ENCODE peak calls at places on chromosomes 11 and 22, in six cellular contexts. M is aorta, K is suprapubic skin, T is tibial nerve, W is stomach, L is gastrocnemius medialis. N is an unnamed sample. For H3K27me3, the result is how much of the 10 kb centered on the place peaks cover.

GRCh38 chr11:34316347-34317037 is 41.3 kb downstream of the ABTB2 start:
- DNase-seq in W (no peak), T (no peak), L (no peak), M (no peak), K (no peak), N (no peak)

GRCh38 chr11:78149646-78150045 is 10.2 kb upstream of the ALG8 start:
- DNase-seq in K (no peak), L (no peak), M (peak), W (no peak), T (no peak), N (no peak)

GRCh38 chr11:61041755-61042518 is 60.4 kb upstream of the CD5 start:
- DNase-seq in M (peak), L (no peak), W (peak), K (no peak), T (no peak), N (peak)

GRCh38 chr11:10495464-10495786 is 40.4 kb downstream of the AMPD3 start:
- DNase-seq in K (peak), L (peak), T (no peak), M (no peak), W (no peak), N (no peak)

GRCh38 chr22:32005453-32005852 is 37.6 kb upstream of the SLC5A1 start:
- DNase-seq in L (no peak), T (no peak), W (no peak), K (no peak), M (no peak), N (no peak)

GRCh38 chr11:8631395-8632110 is 37.5 kb upstream of the STK33 start:
- DNase-seq in T (no peak), K (no peak), W (no peak), L (no peak), M (no peak), N (no peak)

GRCh38 chr11:45390407-45390806 is 104.3 kb upstream of the SYT13 start:
- DNase-seq in M (peak), W (no peak), K (no peak), L (no peak), T (no peak), N (no peak)

GRCh38 chr11:13292970-13293369 is 15.4 kb downstream of the BMAL1 start:
- DNase-seq in W (no peak), L (no peak), M (no peak), T (no peak), K (peak), N (no peak)

GRCh38 chr11:14703731-14704130 is 60.1 kb downstream of the PDE3B start:
- DNase-seq in M (no peak), L (no peak), T (no peak), K (no peak), W (no peak), N (no peak)

GRCh38 chr11:100574894-100575769 is 112.0 kb upstream of the ARHGAP42 start:
- DNase-seq in K (no peak), M (no peak), L (no peak), W (no peak), T (no peak), N (no peak)

GRCh38 chr11:67278135-67278938 is 10.8 kb upstream of the ANKRD13D start:
- DNase-seq in M (peak), T (no peak), W (no peak), L (no peak), K (no peak), N (no peak)

GRCh38 chr22:24289138-24289537 is 18.5 kb downstream of the SPECC1L start:
- DNase-seq in T (no peak), W (no peak), M (no peak), K (no peak), L (no peak), N (no peak)

GRCh38 chr22:20227363-20227762 is 40.8 kb downstream of the RTN4R start:
- DNase-seq in T (no peak), L (no peak), M (no peak), K (no peak), W (no peak), N (no peak)

GRCh38 chr11:47553417-47553746 is 450 bp upstream of the CELF1 start:
- DNase-seq in T (peak), W (peak), L (no peak), K (no peak), M (no peak), N (no peak)

GRCh38 chr11:116534270-116534975 is 238.4 kb downstream of the BUD13 start:
- DNase-seq in M (peak), T (no peak), W (peak), K (peak), L (no peak), N (no peak)

GRCh38 chr11:119254239-119254638 is 48.1 kb downstream of the CBL start:
- DNase-seq in T (no peak), M (no peak), W (no peak), K (no peak), L (no peak), N (no peak)

GRCh38 chr22:49965291-49966040 is 4.9 kb downstream of the PIM3 start:
- DNase-seq in T (peak), K (peak), L (peak), W (peak), M (no peak), N (peak)

GRCh38 chr22:22666307-22667091 is 22.1 kb downstream of the GGTLC2 start:
- DNase-seq in W (peak), M (no peak), K (no peak), T (no peak), L (no peak), N (no peak)

GRCh38 chr11:28697920-28698827 is 590.0 kb downstream of the METTL15 start:
- DNase-seq in K (no peak), W (peak), T (peak), M (peak), L (no peak), N (no peak)

GRCh38 chr11:15897211-15897960 is 459.0 kb downstream of the SOX6 start:
- DNase-seq in M (no peak), W (no peak), K (no peak), L (no peak), T (no peak), N (no peak)

GRCh38 chr11:101334581-101334980 is 205.0 kb upstream of the PGR start:
- DNase-seq in M (no peak), K (no peak), W (no peak), T (no peak), L (no peak), N (no peak)

GRCh38 chr11:72263363-72263762 is 19.4 kb upstream of the PHOX2A start:
- DNase-seq in K (no peak), T (no peak), L (no peak), M (no peak), W (no peak), N (no peak)

GRCh38 chr11:66417000-66417399 is 3.8 kb upstream of the NPAS4 start:
- DNase-seq in K (no peak), L (no peak), W (no peak), M (no peak), T (no peak), N (no peak)

GRCh38 chr11:13668957-13669521 is 571 bp downstream of the FAR1 start:
- DNase-seq in L (no peak), T (no peak), W (peak), M (no peak), K (peak), N (no peak)

GRCh38 chr11:125165111-125165663 is 636 bp downstream of the PKNOX2 start:
- DNase-seq in K (no peak), T (no peak), L (peak), M (peak), W (peak), N (no peak)

GRCh38 chr22:46744581-46744980 is 6.5 kb upstream of the CERK start:
- DNase-seq in W (peak), L (no peak), K (no peak), T (no peak), M (no peak), N (no peak)

GRCh38 chr11:76184551-76184993 is 21.7 kb downstream of the WNT11 start:
- DNase-seq in W (no peak), L (no peak), T (no peak), K (no peak), M (no peak), N (no peak)

GRCh38 chr11:416757-417621 is 2.2 kb upstream of the SIGIRR start:
- DNase-seq in W (peak), T (no peak), M (no peak), L (no peak), K (no peak), N (no peak)
- H3K4me3 ChIP-seq in W (peak), T (peak), M (no peak), L (peak), K (peak), N (peak)

GRCh38 chr22:39723463-39723862 is 152.9 kb downstream of the CACNA1I start:
- DNase-seq in K (peak), T (no peak), W (peak), M (peak), L (no peak), N (no peak)

GRCh38 chr22:39723899-39724351 is 153.4 kb downstream of the CACNA1I start:
- DNase-seq in T (no peak), W (peak), L (no peak), K (peak), M (peak), N (no peak)

GRCh38 chr22:39719559-39720450 is 149.3 kb downstream of the CACNA1I start:
- DNase-seq in M (peak), K (peak), T (no peak), L (no peak), W (no peak), N (no peak)

GRCh38 chr22:39724390-39724789 is 153.8 kb downstream of the CACNA1I start:
- DNase-seq in K (peak), W (no peak), L (no peak), M (no peak), T (no peak), N (no peak)

DNA sequence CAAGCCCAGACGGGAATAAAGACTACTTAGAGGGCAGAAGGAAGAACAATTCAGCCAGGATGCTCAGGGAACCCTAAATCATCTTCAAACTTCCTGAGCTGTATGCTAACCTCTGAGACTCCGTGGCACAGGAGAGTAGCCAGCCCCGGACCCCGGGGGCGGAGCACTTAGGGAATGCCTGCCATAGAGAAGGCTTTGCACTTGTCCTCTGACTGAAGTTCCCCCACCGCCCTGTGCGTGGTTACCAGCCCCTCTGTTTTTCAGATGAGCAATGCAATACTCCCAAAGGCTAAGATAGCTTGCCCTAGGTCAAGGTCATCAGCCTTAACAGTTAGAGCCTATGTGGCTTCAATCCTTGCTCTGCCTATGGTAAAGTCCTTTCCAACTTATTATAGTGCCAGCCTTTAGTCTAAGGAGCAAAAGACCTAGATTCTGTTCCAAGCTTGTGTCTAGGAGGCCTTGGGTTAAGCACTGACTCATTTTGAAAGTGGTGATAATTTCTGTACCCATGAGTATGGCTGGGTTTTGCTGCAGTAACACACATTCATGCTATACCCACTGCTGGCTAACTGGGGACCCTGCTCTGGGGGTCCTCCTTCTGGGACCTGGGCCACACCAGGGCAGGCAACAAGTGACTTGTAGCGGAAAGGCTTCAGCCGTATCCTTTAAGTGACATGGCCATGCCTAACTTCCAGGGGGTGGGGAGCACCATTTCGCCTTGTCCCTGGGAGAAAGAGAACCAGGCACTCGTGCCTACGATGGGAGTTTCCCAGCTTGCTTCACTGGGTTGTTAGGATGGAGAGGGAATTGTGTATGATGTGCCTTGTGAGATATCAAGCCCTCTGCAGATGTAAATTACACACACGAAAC is 151.1 kb downstream of the CACNA1I start:
- DNase-seq in K (peak), L (no peak), T (no peak), W (peak), M (peak), N (no peak)
- H3K27me3 ChIP-seq in K (under half), L (under half), T (under half), W (under half), M (under half), N (under half)

DNA sequence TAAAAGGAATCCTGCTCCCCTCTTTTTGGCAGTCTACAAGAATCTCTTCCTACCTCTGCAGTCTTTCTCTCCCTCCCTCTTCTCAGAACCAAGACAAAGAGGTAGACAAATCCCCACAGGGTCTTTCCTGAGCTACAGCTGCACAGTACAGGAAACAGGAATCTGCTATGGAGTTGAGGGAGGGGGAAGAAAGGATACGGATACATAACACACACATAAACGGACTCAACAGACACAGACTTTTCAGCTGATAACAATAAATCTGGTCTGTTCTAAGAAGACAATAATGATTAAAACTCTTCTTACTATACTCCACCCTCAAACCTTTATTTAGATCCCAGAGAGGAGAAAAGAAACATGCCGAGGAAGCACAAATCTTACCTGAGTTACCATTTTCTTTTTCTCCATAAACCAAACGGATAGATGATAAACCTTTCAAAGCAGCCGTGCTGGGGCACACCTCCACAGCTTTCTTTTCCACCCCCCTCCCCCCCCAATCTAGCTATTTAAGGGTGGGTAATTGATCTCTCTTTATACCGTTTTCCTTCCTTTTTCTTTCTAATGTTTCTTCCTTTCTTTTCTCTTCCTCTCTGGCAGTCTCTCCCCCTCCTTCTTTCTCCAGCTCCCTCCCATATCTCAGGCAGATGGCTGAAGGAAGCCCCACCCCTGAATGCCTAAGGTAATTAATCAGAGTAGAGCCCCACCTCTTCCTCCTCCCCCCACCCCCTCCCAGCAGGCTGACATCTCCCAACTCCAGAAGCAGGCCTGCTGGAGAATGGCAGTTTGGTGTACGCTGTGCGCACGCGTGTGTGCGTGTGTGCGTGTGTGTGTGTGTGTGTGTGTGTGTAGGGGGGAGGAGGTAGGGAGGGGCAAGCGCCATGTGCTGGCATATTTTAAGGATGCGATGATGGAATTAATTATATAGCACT is 122.4 kb downstream of the APOL5 start:
- DNase-seq in M (peak), K (peak), L (peak), W (peak), T (peak), N (peak)
- H3K4me3 ChIP-seq in M (peak), K (peak), L (peak), W (peak), T (peak), N (peak)

DNA sequence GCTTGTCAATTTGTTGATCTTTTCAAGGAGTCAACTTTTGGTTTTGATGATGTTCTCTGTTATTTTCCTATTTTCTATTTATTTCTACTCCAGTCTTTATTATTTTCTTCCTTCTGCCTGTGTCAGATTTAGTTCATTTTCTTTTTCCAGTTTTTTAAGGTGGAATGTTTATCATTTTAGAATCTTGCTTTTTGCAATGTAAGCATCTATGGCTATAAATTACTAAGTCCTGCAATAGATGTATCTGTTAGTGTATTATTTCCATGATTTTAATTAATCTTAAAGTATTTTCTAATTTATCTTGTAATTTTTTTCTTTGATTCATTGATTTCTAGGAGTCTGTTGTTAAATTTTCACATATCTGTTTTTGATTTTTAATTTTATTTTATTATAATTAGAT is 81.7 kb downstream of the ARHGAP8 start:
- DNase-seq in W (no peak), K (no peak), L (no peak), M (no peak), T (no peak), N (no peak)
- H3K27me3 ChIP-seq in W (under half), K (under half), L (under half), M (under half), T (under half), N (under half)

GRCh38 chr22:37566329-37566837 is 6.1 kb downstream of the CDC42EP1 start:
- DNase-seq in M (no peak), K (no peak), T (no peak), W (no peak), L (no peak), N (no peak)
- H3K4me3 ChIP-seq in M (no peak), K (no peak), T (no peak), W (peak), L (no peak), N (no peak)

GRCh38 chr11:70721006-70721405 is 322.7 kb downstream of the CTTN start:
- DNase-seq in T (no peak), L (no peak), K (no peak), M (no peak), W (no peak), N (no peak)

GRCh38 chr11:70716986-70717775 is 318.9 kb downstream of the CTTN start:
- DNase-seq in M (no peak), K (no peak), T (no peak), L (no peak), W (no peak), N (no peak)

GRCh38 chr11:70719516-70719915 is 321.2 kb downstream of the CTTN start:
- DNase-seq in K (no peak), L (no peak), W (no peak), T (no peak), M (no peak), N (no peak)

GRCh38 chr11:70717961-70718595 is 319.7 kb downstream of the CTTN start:
- DNase-seq in L (no peak), M (no peak), W (no peak), K (no peak), T (no peak), N (no peak)

DNA sequence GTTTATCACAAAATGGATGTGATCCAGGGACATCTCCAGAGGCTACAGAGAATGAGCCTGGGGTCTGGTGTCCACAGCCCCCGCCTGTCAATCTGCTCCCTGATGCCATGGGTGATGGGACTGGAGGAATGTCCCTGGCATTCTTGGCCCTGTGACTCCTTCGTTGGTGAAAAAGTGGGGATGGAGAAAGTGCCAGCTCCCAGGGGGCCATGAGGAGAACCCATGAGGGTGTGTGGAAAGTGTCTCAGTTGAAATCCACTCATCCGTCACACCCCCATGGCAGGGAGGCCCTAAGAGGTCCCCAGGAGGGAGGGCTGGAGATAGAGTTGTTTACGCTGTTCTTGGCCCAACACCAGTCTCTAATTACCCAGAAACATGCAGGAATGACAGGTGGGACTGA is 322.0 kb downstream of the CTTN start:
- DNase-seq in L (no peak), T (no peak), K (no peak), W (no peak), M (no peak), N (no peak)
- H3K27me3 ChIP-seq in L (under half), T (under half), K (under half), W (under half), M (under half), N (under half)

DNA sequence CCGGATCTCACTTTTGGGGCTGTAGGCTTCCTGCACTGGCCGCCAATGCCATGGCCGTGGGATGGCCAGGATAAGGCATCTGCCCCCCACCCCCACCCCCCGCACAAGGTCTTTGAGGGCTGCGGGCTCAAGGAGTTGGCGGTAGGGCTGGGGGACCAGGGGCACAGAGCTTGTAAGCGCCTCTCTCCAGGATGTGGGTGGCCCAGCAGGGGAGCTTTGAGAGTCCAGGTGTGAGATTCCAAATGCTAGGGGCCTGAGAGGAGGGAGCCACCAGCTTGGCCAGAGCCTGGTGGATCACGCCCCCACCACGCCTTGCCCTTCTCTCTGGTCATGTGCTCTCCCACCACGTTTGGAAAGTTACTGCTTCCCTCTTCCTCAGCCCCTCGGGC is 5.0 kb downstream of the CD81 start:
- DNase-seq in K (no peak), T (no peak), M (no peak), L (no peak), W (no peak), N (peak)
- H3K4me3 ChIP-seq in K (no peak), T (no peak), M (no peak), L (no peak), W (no peak), N (no peak)

GRCh38 chr11:128882451-128882850 is 8.7 kb upstream of the KCNJ5 start:
- DNase-seq in K (no peak), L (no peak), T (no peak), W (no peak), M (no peak), N (no peak)

GRCh38 chr11:128888034-128888985 is 2.8 kb upstream of the KCNJ5 start:
- DNase-seq in W (no peak), L (no peak), K (no peak), T (no peak), M (no peak), N (no peak)

GRCh38 chr11:128886401-128887119 is 4.6 kb upstream of the KCNJ5 start:
- DNase-seq in L (no peak), W (peak), T (no peak), K (no peak), M (no peak), N (no peak)

GRCh38 chr11:128884054-128884453 is 7.1 kb upstream of the KCNJ5 start:
- DNase-seq in L (no peak), W (no peak), M (no peak), K (no peak), T (no peak), N (no peak)

GRCh38 chr11:128884703-128885338 is 6.3 kb upstream of the KCNJ5 start:
- DNase-seq in W (peak), M (no peak), L (no peak), T (no peak), K (no peak), N (peak)
- H3K27me3 ChIP-seq in W (under half), M (under half), L (under half), T (under half), K (under half), N (under half)

GRCh38 chr11:123493393-123494063 is 63.5 kb downstream of the GRAMD1B start:
- DNase-seq in T (no peak), K (no peak), L (no peak), W (no peak), M (no peak), N (no peak)

GRCh38 chr11:123490527-123490926 is 60.5 kb downstream of the GRAMD1B start:
- DNase-seq in M (no peak), L (no peak), T (no peak), W (no peak), K (no peak), N (no peak)

GRCh38 chr11:123491241-123491640 is 61.2 kb downstream of the GRAMD1B start:
- DNase-seq in K (no peak), T (no peak), M (no peak), W (no peak), L (no peak), N (no peak)

GRCh38 chr11:123494195-123495050 is 64.4 kb downstream of the GRAMD1B start:
- DNase-seq in L (no peak), K (no peak), M (no peak), T (no peak), W (no peak), N (no peak)
- H3K4me3 ChIP-seq in L (no peak), K (no peak), M (no peak), T (no peak), W (no peak), N (no peak)

N was measured in uterus.